ENCODE peak calls at places on chromosomes 7 and 10, in nine cellular contexts. One of them, this sample, is unnamed.
A peak's percentile ranks its signal among the peaks of the same experiment; 100 is the strongest.

GRCh38 chr10:31602541-31603244 is 283.7 kb downstream of the ZEB1 start:
- DNase-seq in AG10803: peak; percentile 91
- DNase-seq in tibial nerve: peak; percentile 87
- DNase-seq in endodermal cell: peak; percentile 80
- DNase-seq in GM23248: peak; percentile 96
- DNase-seq in A673: peak; percentile 44
- DNase-seq in CD8-positive, alpha-beta T cell: no peak
- DNase-seq in BJ: no peak
- DNase-seq in WERI-Rb-1: peak; percentile 65
- DNase-seq in this sample: peak; percentile 93

GRCh38 chr10:110310741-110311140 is 6.0 kb upstream of the SMNDC1 start:
- DNase-seq in CD8-positive, alpha-beta T cell: no peak
- DNase-seq in WERI-Rb-1: peak; percentile 30
- DNase-seq in endodermal cell: no peak
- DNase-seq in GM23248: peak; percentile 6
- DNase-seq in A673: peak; percentile 74
- DNase-seq in AG10803: no peak
- DNase-seq in tibial nerve: no peak
- DNase-seq in BJ: no peak
- DNase-seq in this sample: no peak

GRCh38 chr10:92567952-92568600 is 5.8 kb downstream of the IDE start:
- DNase-seq in AG10803: peak; percentile 52
- DNase-seq in A673: peak; percentile 25
- DNase-seq in CD8-positive, alpha-beta T cell: no peak
- DNase-seq in GM23248: peak; percentile 81
- DNase-seq in tibial nerve: no peak
- DNase-seq in BJ: no peak
- DNase-seq in WERI-Rb-1: no peak
- DNase-seq in endodermal cell: no peak
- DNase-seq in this sample: peak; percentile 62

GRCh38 chr7:113198226-113198625 is 79.9 kb upstream of the SMIM30 start:
- DNase-seq in BJ: no peak
- DNase-seq in CD8-positive, alpha-beta T cell: no peak
- DNase-seq in WERI-Rb-1: no peak
- DNase-seq in endodermal cell: no peak
- DNase-seq in tibial nerve: no peak
- DNase-seq in AG10803: no peak
- DNase-seq in GM23248: peak; percentile 24
- DNase-seq in A673: no peak
- DNase-seq in this sample: peak; percentile 52

GRCh38 chr7:30134523-30135270 is at the start of gene MTURN:
- DNase-seq in A673: peak; percentile 87
- DNase-seq in CD8-positive, alpha-beta T cell: peak; percentile 68
- DNase-seq in BJ: no peak
- DNase-seq in GM23248: peak; percentile 97
- DNase-seq in endodermal cell: peak; percentile 95
- DNase-seq in WERI-Rb-1: peak; percentile 91
- DNase-seq in tibial nerve: peak; percentile 81
- DNase-seq in AG10803: peak; percentile 76
- DNase-seq in this sample: peak; percentile 79

GRCh38 chr7:130988443-130988842 is 254.4 kb upstream of the KLF14 start:
- DNase-seq in GM23248: peak; percentile 72
- DNase-seq in WERI-Rb-1: no peak
- DNase-seq in A673: no peak
- DNase-seq in CD8-positive, alpha-beta T cell: no peak
- DNase-seq in BJ: no peak
- DNase-seq in AG10803: peak; percentile 58
- DNase-seq in tibial nerve: no peak
- DNase-seq in endodermal cell: no peak
- DNase-seq in this sample: peak; percentile 59

GRCh38 chr10:132646443-132647097 is 109.0 kb downstream of the INPP5A start:
- DNase-seq in AG10803: no peak
- DNase-seq in BJ: no peak
- DNase-seq in CD8-positive, alpha-beta T cell: no peak
- DNase-seq in tibial nerve: no peak
- DNase-seq in GM23248: no peak
- DNase-seq in endodermal cell: no peak
- DNase-seq in WERI-Rb-1: no peak
- DNase-seq in A673: no peak
- DNase-seq in this sample: no peak

GRCh38 chr10:62924344-62924748 is 108.2 kb upstream of the EGR2 start:
- DNase-seq in GM23248: no peak
- DNase-seq in BJ: no peak
- DNase-seq in WERI-Rb-1: no peak
- DNase-seq in endodermal cell: peak; percentile 89
- DNase-seq in CD8-positive, alpha-beta T cell: no peak
- DNase-seq in tibial nerve: no peak
- DNase-seq in A673: no peak
- DNase-seq in AG10803: no peak
- DNase-seq in this sample: no peak

GRCh38 chr7:108452707-108453106 is 3.5 kb downstream of the NRCAM start:
- DNase-seq in AG10803: peak; percentile 30
- DNase-seq in endodermal cell: no peak
- DNase-seq in CD8-positive, alpha-beta T cell: no peak
- DNase-seq in A673: peak; percentile 73
- DNase-seq in WERI-Rb-1: no peak
- DNase-seq in GM23248: peak; percentile 58
- DNase-seq in tibial nerve: no peak
- DNase-seq in BJ: no peak
- DNase-seq in this sample: peak; percentile 63

GRCh38 chr10:110765513-110766375 is 106.0 kb upstream of the PDCD4 start:
- DNase-seq in tibial nerve: no peak
- DNase-seq in BJ: no peak
- DNase-seq in WERI-Rb-1: no peak
- DNase-seq in CD8-positive, alpha-beta T cell: no peak
- DNase-seq in AG10803: peak; percentile 47
- DNase-seq in A673: peak; percentile 21
- DNase-seq in GM23248: peak; percentile 46
- DNase-seq in endodermal cell: no peak
- DNase-seq in this sample: peak; percentile 47

GRCh38 chr7:5383314-5384098 is 40.1 kb downstream of the TNRC18 start:
- DNase-seq in CD8-positive, alpha-beta T cell: no peak
- DNase-seq in GM23248: no peak
- DNase-seq in A673: no peak
- DNase-seq in WERI-Rb-1: no peak
- DNase-seq in AG10803: no peak
- DNase-seq in tibial nerve: no peak
- DNase-seq in BJ: no peak
- DNase-seq in endodermal cell: no peak
- DNase-seq in this sample: no peak

GRCh38 chr10:77070892-77071595 is 566.6 kb downstream of the KCNMA1 start:
- DNase-seq in WERI-Rb-1: no peak
- DNase-seq in GM23248: no peak
- DNase-seq in A673: no peak
- DNase-seq in tibial nerve: peak; percentile 80
- DNase-seq in CD8-positive, alpha-beta T cell: no peak
- DNase-seq in endodermal cell: no peak
- DNase-seq in BJ: no peak
- DNase-seq in AG10803: peak; percentile 9
- DNase-seq in this sample: no peak

GRCh38 chr7:25707733-25708132 is 444.3 kb upstream of the NFE2L3 start:
- DNase-seq in WERI-Rb-1: no peak
- DNase-seq in BJ: no peak
- DNase-seq in GM23248: no peak
- DNase-seq in endodermal cell: no peak
- DNase-seq in CD8-positive, alpha-beta T cell: no peak
- DNase-seq in tibial nerve: no peak
- DNase-seq in A673: no peak
- DNase-seq in AG10803: no peak
- DNase-seq in this sample: peak; percentile 53

GRCh38 chr10:4121531-4122380 is 336.7 kb upstream of the KLF6 start:
- DNase-seq in GM23248: no peak
- DNase-seq in A673: no peak
- DNase-seq in CD8-positive, alpha-beta T cell: no peak
- DNase-seq in tibial nerve: no peak
- DNase-seq in BJ: no peak
- DNase-seq in endodermal cell: no peak
- DNase-seq in WERI-Rb-1: no peak
- DNase-seq in AG10803: no peak
- DNase-seq in this sample: no peak

GRCh38 chr10:116521424-116522305 is 24.1 kb upstream of the PNLIP start:
- DNase-seq in tibial nerve: peak; percentile 64
- DNase-seq in GM23248: peak; percentile 58
- DNase-seq in AG10803: peak; percentile 57
- DNase-seq in A673: peak; percentile 48
- DNase-seq in CD8-positive, alpha-beta T cell: no peak
- DNase-seq in WERI-Rb-1: peak; percentile 43
- DNase-seq in endodermal cell: peak; percentile 72
- DNase-seq in BJ: peak; percentile 2
- DNase-seq in this sample: peak; percentile 50

GRCh38 chr10:122154733-122155366 is 116.2 kb upstream of the BTBD16 start:
- DNase-seq in AG10803: peak; percentile 76
- DNase-seq in CD8-positive, alpha-beta T cell: no peak
- DNase-seq in BJ: no peak
- DNase-seq in WERI-Rb-1: no peak
- DNase-seq in endodermal cell: peak; percentile 82
- DNase-seq in tibial nerve: peak; percentile 48
- DNase-seq in A673: no peak
- DNase-seq in GM23248: peak; percentile 91
- DNase-seq in this sample: peak; percentile 74
- H3K4me3 ChIP-seq in AG10803: peak overlapping the region; percentile 41
- H3K4me3 ChIP-seq in CD8-positive, alpha-beta T cell: no peak overlapping the region
- H3K4me3 ChIP-seq in BJ: peak overlapping the region; percentile 27
- H3K4me3 ChIP-seq in WERI-Rb-1: no peak overlapping the region
- H3K4me3 ChIP-seq in endodermal cell: no peak overlapping the region
- H3K4me3 ChIP-seq in tibial nerve: no peak overlapping the region
- H3K4me3 ChIP-seq in A673: no peak overlapping the region
- H3K4me3 ChIP-seq in GM23248: peak overlapping the region; percentile 43
- H3K4me3 ChIP-seq in this sample: peak overlapping the region; percentile 32

DNA sequence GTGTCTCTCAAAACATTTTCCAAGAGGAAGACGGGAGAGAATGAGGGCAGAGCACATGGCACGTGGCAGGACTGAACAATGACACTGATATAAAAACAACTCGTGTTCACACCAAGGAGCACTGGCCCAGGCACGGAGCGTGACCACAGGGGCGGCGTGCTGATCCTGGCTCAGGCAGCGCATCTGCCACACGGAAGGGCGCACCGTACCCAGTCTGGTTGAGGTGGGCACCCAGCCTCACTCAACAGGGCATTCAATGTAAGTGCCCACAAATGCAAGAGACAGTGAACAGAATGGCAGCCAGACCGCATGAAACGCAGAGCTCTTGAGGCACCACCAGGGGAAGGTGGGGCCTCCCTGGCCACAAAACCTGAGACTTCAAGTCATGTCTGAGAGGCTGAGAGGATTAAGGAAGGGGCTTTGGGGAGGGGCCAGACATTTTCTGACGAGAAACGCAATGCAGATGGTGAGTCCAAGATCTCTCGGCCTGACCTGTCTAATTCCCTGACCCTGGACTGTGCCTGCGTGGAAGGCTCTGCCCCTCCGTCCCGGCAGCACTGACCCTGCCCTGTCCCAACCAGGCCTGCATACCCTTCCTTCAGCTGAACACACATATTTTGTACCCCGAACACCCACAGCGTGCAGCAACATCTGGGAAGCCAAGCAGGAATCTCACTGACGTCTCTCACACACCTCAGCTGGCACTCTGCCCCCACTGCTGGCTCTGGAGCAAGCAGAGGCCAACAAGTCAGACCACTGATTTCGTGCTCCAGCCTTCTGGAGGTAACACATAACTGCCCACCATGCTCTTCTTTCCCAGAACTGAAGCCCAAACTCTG is 35.5 kb downstream of the VOPP1 start:
- DNase-seq in CD8-positive, alpha-beta T cell: no peak
- DNase-seq in tibial nerve: no peak
- DNase-seq in WERI-Rb-1: peak; percentile 69
- DNase-seq in GM23248: no peak
- DNase-seq in AG10803: no peak
- DNase-seq in A673: no peak
- DNase-seq in endodermal cell: no peak
- DNase-seq in BJ: no peak
- DNase-seq in this sample: no peak
- H3K4me3 ChIP-seq in CD8-positive, alpha-beta T cell: no peak overlapping the region
- H3K4me3 ChIP-seq in tibial nerve: no peak overlapping the region
- H3K4me3 ChIP-seq in WERI-Rb-1: no peak overlapping the region
- H3K4me3 ChIP-seq in GM23248: no peak overlapping the region
- H3K4me3 ChIP-seq in AG10803: no peak overlapping the region
- H3K4me3 ChIP-seq in A673: no peak overlapping the region
- H3K4me3 ChIP-seq in endodermal cell: no peak overlapping the region
- H3K4me3 ChIP-seq in BJ: no peak overlapping the region
- H3K4me3 ChIP-seq in this sample: no peak overlapping the region

GRCh38 chr7:20602306-20602705 is 13.2 kb upstream of the ABCB5 start:
- DNase-seq in WERI-Rb-1: no peak
- DNase-seq in BJ: no peak
- DNase-seq in tibial nerve: no peak
- DNase-seq in GM23248: peak; percentile 12
- DNase-seq in AG10803: no peak
- DNase-seq in endodermal cell: no peak
- DNase-seq in A673: no peak
- DNase-seq in CD8-positive, alpha-beta T cell: no peak
- DNase-seq in this sample: no peak

DNA sequence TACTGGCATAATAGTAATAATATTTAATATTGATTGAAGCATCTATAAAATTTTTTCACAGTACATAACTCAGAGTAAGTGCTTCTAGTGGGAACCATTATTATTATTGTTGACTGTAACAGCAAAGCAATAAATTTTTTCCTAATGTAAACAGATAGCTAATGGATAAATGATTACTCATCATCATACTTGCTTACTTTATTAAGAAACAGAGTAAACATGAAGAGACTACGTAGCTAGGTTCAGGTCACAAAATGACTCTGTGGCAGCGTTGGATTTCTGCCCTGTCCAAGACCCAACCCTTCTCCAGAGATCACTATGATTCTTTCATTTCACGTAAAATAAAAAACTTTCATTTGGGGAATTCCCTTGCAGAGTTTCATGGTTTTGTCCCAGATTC is 8.3 kb upstream of the ABCB5 start:
- DNase-seq in BJ: no peak
- DNase-seq in AG10803: no peak
- DNase-seq in CD8-positive, alpha-beta T cell: no peak
- DNase-seq in WERI-Rb-1: no peak
- DNase-seq in GM23248: no peak
- DNase-seq in endodermal cell: no peak
- DNase-seq in A673: no peak
- DNase-seq in tibial nerve: no peak
- DNase-seq in this sample: no peak
- H3K4me3 ChIP-seq in BJ: no peak overlapping the region
- H3K4me3 ChIP-seq in AG10803: no peak overlapping the region
- H3K4me3 ChIP-seq in CD8-positive, alpha-beta T cell: no peak overlapping the region
- H3K4me3 ChIP-seq in WERI-Rb-1: no peak overlapping the region
- H3K4me3 ChIP-seq in GM23248: no peak overlapping the region
- H3K4me3 ChIP-seq in endodermal cell: no peak overlapping the region
- H3K4me3 ChIP-seq in A673: no peak overlapping the region
- H3K4me3 ChIP-seq in tibial nerve: no peak overlapping the region
- H3K4me3 ChIP-seq in this sample: no peak overlapping the region

DNA sequence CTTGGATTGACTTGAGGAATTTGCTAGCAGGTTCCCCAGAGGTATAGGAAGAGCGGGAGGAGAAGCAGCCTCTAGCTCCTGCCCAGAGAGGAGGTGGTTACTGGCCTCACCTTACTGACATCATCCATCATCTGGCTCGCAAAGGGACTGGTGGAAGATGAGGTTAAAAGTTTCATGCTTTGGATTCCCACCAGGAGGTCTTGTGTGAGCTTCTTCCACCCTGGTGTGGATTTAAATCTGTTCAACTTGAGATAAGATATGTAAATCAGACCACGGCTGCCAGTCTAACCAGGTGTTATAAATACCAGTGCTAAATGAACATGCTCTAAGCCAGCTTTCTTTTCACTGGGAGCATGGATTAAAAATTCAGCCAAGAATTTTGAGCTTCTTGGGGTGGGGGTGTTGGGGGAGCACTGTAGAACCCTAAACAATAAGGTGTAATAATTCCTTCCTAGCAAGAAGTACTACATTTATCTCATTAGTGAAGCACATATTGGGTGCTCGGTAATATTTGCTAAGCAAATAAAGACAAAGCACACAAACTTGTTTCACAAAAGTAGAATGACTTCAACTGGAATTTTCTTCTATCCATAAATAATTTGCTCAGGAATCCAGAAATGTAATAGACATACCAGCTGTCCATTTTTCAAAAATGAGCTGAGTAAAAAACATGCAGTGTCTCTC is 7.8 kb downstream of the PROSER2 start:
- DNase-seq in BJ: no peak
- DNase-seq in WERI-Rb-1: no peak
- DNase-seq in GM23248: no peak
- DNase-seq in tibial nerve: no peak
- DNase-seq in A673: no peak
- DNase-seq in CD8-positive, alpha-beta T cell: no peak
- DNase-seq in AG10803: no peak
- DNase-seq in endodermal cell: peak; percentile 68
- DNase-seq in this sample: no peak
- H3K4me3 ChIP-seq in BJ: no peak overlapping the region
- H3K4me3 ChIP-seq in WERI-Rb-1: no peak overlapping the region
- H3K4me3 ChIP-seq in GM23248: no peak overlapping the region
- H3K4me3 ChIP-seq in tibial nerve: no peak overlapping the region
- H3K4me3 ChIP-seq in A673: no peak overlapping the region
- H3K4me3 ChIP-seq in CD8-positive, alpha-beta T cell: no peak overlapping the region
- H3K4me3 ChIP-seq in AG10803: no peak overlapping the region
- H3K4me3 ChIP-seq in endodermal cell: peak overlapping the region; percentile 64
- H3K4me3 ChIP-seq in this sample: no peak overlapping the region

This sample was measured in fibroblast of mammary gland.